ENCODE peak calls at places on chromosomes 5 and 9, in four cellular contexts. H, U, G and K are unnamed samples.

GRCh38 chr5:7396169-7397004 is 449 bp downstream of the ADCY2 start:
- DNase-seq in U (no peak), H (peak), G (no peak), K (no peak)

GRCh38 chr5:68862560-68862959 is 231.3 kb upstream of the SLC30A5 start:
- DNase-seq in G (no peak), U (no peak), H (no peak), K (no peak)

GRCh38 chr5:10021248-10021647 is 228.4 kb downstream of the ATPSCKMT start:
- DNase-seq in H (peak), U (no peak), G (peak), K (no peak)

GRCh38 chr5:1772634-1773033 is 27.0 kb downstream of the MRPL36 start:
- DNase-seq in H (no peak), U (no peak), G (peak), K (peak)

GRCh38 chr9:137648396-137648795 is 29.6 kb downstream of the EHMT1 start:
- DNase-seq in H (no peak), G (peak), U (no peak), K (no peak)

GRCh38 chr9:112780637-112781036 is 30.1 kb downstream of the SNX30 start:
- DNase-seq in H (no peak), U (no peak), G (no peak), K (no peak)

GRCh38 chr5:123735384-123735783 is 223.4 kb downstream of the CSNK1G3 start:
- DNase-seq in H (no peak), G (no peak), U (no peak), K (no peak)

GRCh38 chr9:133235549-133236222 is 26.6 kb upstream of the OBP2B start:
- DNase-seq in G (no peak), H (no peak), U (no peak), K (no peak)

GRCh38 chr5:151717390-151717789 is 30.7 kb upstream of the SPARC start:
- DNase-seq in G (no peak), U (no peak), H (no peak), K (no peak)

GRCh38 chr5:1568201-1568979 is 44.6 kb upstream of the LPCAT1 start:
- DNase-seq in H (no peak), U (no peak), G (peak), K (no peak)

GRCh38 chr5:142677212-142677611 is 8.7 kb downstream of the FGF1 start:
- DNase-seq in U (no peak), G (no peak), H (no peak), K (no peak)

GRCh38 chr9:78985084-78985738 is 586.6 kb upstream of the TLE4 start:
- DNase-seq in H (no peak), G (no peak), U (no peak), K (no peak)

GRCh38 chr5:153469423-153469822 is 21.0 kb upstream of the GRIA1 start:
- DNase-seq in H (no peak), U (no peak), G (no peak), K (no peak)

GRCh38 chr9:120916573-120916972 is 10.0 kb downstream of the TRAF1 start:
- DNase-seq in G (peak), U (peak), H (peak), K (peak)

GRCh38 chr5:135462304-135462703 is 10.2 kb upstream of the TIFAB start:
- DNase-seq in U (peak), G (peak), H (peak), K (peak)

GRCh38 chr5:144068926-144069325 is 101.5 kb downstream of the YIPF5 start:
- DNase-seq in G (no peak), H (no peak), U (no peak), K (no peak)

GRCh38 chr9:98326402-98327248 is 71.2 kb upstream of the TBC1D2 start:
- DNase-seq in H (no peak), U (no peak), G (peak), K (no peak)

GRCh38 chr5:102835715-102836114 is 80.6 kb downstream of the PAM start:
- DNase-seq in G (no peak), U (no peak), H (no peak), K (no peak)

GRCh38 chr5:29238115-29238514 is 1955.4 kb upstream of the CDH6 start:
- DNase-seq in U (no peak), H (peak), G (no peak), K (no peak)

GRCh38 chr5:124812771-124813358 is 66.4 kb upstream of the ZNF608 start:
- DNase-seq in H (no peak), G (no peak), U (no peak), K (no peak)

GRCh38 chr9:14320272-14321245 is 6.6 kb upstream of the NFIB start:
- DNase-seq in H (no peak), G (peak), U (no peak), K (no peak)

GRCh38 chr5:158797498-158797845 is 302.2 kb downstream of the EBF1 start:
- DNase-seq in G (no peak), U (no peak), H (no peak), K (no peak)

GRCh38 chr5:93430673-93431192 is 150.3 kb downstream of the NR2F1-AS1 start:
- DNase-seq in G (no peak), H (no peak), U (no peak), K (no peak)

GRCh38 chr5:35357973-35358372 is 127.7 kb upstream of the PRLR start:
- DNase-seq in G (no peak), U (no peak), H (no peak), K (no peak)
- TF ChIP-seq CTCF in G (no peak), U (no peak), H (no peak), K (no peak)

GRCh38 chr5:51381801-51382507 is 1.3 kb upstream of the ISL1 start:
- DNase-seq in H (no peak), U (no peak), G (no peak), K (no peak)
- H3K4me3 ChIP-seq in H (peak), U (no peak), G (peak), K (no peak)

GRCh38 chr9:107260437-107261081 is 22.5 kb upstream of the RAD23B start:
- DNase-seq in G (no peak), U (no peak), H (peak), K (no peak)
- TF ChIP-seq CTCF in G (no peak), U (no peak), H (no peak), K (no peak)

DNA sequence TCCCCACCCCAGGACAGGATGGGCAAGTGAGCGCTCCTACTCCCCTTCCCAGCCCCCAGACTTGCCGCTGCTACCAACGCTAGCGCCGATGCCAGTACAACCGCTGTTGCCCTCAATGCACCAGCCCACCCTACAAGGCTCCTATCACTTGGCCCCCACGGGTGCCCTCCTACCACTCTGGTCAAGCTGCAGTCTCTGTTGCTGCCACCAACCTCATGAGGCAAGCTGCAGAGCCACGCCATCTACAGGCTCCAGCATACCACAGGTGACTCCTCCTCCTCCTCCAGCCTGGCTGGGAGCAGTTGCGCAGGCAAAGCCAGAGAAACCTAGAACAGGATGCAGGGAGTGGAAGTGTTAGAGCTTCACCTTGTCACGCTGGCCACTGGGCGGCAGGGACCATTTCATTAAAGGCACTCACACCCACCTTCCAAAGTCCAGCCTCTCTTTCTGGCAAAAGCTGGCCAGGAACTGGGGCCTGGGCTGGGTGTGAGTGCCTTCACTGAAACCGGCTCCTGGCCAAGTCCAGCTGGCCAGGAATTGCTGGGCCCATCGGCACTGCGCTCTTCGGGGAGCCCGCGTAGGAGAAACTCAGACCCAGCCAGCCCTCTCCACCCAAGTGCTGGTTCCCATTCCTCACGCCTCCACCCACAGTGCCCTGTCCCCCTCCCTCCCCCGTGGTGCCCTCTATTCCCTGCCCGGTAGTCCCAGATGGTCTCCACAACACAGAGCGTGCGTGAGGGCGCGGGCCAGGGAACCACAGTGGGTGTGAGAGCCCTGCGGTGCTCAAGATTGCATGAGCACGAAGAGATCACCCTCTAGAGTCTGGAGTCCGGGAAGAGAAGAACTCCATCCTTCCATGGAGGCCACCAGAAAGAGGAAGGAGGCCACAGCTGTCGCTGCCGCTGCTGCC is 1.6 kb upstream of the PCAT7 start:
- DNase-seq in G (no peak), U (no peak), H (peak), K (no peak)
- H3K4me3 ChIP-seq in G (no peak), U (no peak), H (peak), K (peak)